ENCODE peak calls at places on chromosomes 7 and 10, in four cellular contexts. R is NCI-H510A treated with DMSO at 0.1 percent for 48 hours, Y is Ammon's horn, T is fibroblast of mammary gland. I is an unnamed sample.

GRCh38 chr7:44368885-44369284 is 43.5 kb upstream of the CAMK2B start:
- DNase-seq in R (no peak), Y (no peak), T (peak), I (no peak)

GRCh38 chr7:50742401-50742800 is 40.3 kb downstream of the GRB10 start:
- DNase-seq in T (no peak), Y (no peak), R (no peak), I (no peak)

GRCh38 chr7:45173596-45174327 is 16.2 kb downstream of the RAMP3 start:
- DNase-seq in T (no peak), Y (no peak), R (no peak), I (peak)

GRCh38 chr10:76007206-76007605 is 575.8 kb downstream of the LRMDA start:
- DNase-seq in T (no peak), Y (no peak), R (no peak), I (no peak)

GRCh38 chr10:11181996-11182395 is 164.3 kb downstream of the CELF2 start:
- DNase-seq in Y (no peak), R (no peak), T (peak), I (peak)

GRCh38 chr7:28112883-28113540 is 67.6 kb downstream of the JAZF1 start:
- DNase-seq in T (peak), R (no peak), Y (no peak), I (no peak)

GRCh38 chr10:613217-613616 is 76.3 kb downstream of the DIP2C start:
- DNase-seq in Y (no peak), T (no peak), R (peak), I (peak)

GRCh38 chr7:95607477-95608010 is 11.2 kb upstream of the PDK4 start:
- DNase-seq in T (peak), Y (no peak), R (no peak), I (peak)

GRCh38 chr7:105583061-105583460 is 1.8 kb upstream of the EFCAB10 start:
- DNase-seq in Y (no peak), R (no peak), T (no peak), I (no peak)

I was measured in aorta.